ENCODE peak calls at places on chromosome 15, in four cellular contexts. One of them, this sample, is unnamed.
A peak's percentile ranks its signal among the peaks of the same experiment; 100 is the strongest.

GRCh38 chr15:74133071-74133702 is 2.8 kb downstream of the ISLR2 start:
- DNase-seq in HepG2: no peak
- DNase-seq in A549: no peak
- DNase-seq in GM12878: no peak
- DNase-seq in this sample: no peak

GRCh38 chr15:76073554-76073953 is 13.8 kb downstream of the TMEM266 start:
- DNase-seq in A549: no peak
- DNase-seq in HepG2: no peak
- DNase-seq in GM12878: no peak
- DNase-seq in this sample: no peak

GRCh38 chr15:27082526-27082925 is 111.5 kb downstream of the GABRG3 start:
- DNase-seq in HepG2: no peak
- DNase-seq in A549: no peak
- DNase-seq in GM12878: no peak
- DNase-seq in this sample: no peak

GRCh38 chr15:75223688-75224087 is 22.0 kb downstream of the C15orf39 start:
- DNase-seq in A549: no peak
- DNase-seq in HepG2: no peak
- DNase-seq in GM12878: no peak
- DNase-seq in this sample: no peak

GRCh38 chr15:42141246-42141645 is 15.2 kb downstream of the PLA2G4F start:
- DNase-seq in HepG2: no peak
- DNase-seq in GM12878: no peak
- DNase-seq in A549: no peak
- DNase-seq in this sample: no peak

GRCh38 chr15:61889706-61890105 is 170.5 kb downstream of the VPS13C start:
- DNase-seq in A549: peak; percentile 25
- DNase-seq in HepG2: no peak
- DNase-seq in GM12878: no peak
- DNase-seq in this sample: no peak

GRCh38 chr15:93235926-93236781 is 147.1 kb upstream of the RGMA start:
- DNase-seq in GM12878: no peak
- DNase-seq in A549: peak; percentile 17
- DNase-seq in HepG2: no peak
- DNase-seq in this sample: no peak

GRCh38 chr15:67281714-67282113 is 27.1 kb downstream of the IQCH start:
- DNase-seq in GM12878: no peak
- DNase-seq in A549: no peak
- DNase-seq in HepG2: no peak
- DNase-seq in this sample: no peak

GRCh38 chr15:67127334-67127664 is 61.9 kb downstream of the SMAD3 start:
- DNase-seq in GM12878: no peak
- DNase-seq in HepG2: no peak
- DNase-seq in A549: peak; percentile 87
- DNase-seq in this sample: no peak

GRCh38 chr15:89863918-89864317 is 29.9 kb downstream of the AP3S2 start:
- DNase-seq in GM12878: no peak
- DNase-seq in A549: no peak
- DNase-seq in HepG2: no peak
- DNase-seq in this sample: no peak

GRCh38 chr15:44716983-44717602 is 5.8 kb downstream of the B2M start:
- DNase-seq in A549: no peak
- DNase-seq in HepG2: no peak
- DNase-seq in GM12878: no peak
- DNase-seq in this sample: no peak

GRCh38 chr15:29685156-29686078 is 136.9 kb downstream of the TJP1 start:
- DNase-seq in HepG2: no peak
- DNase-seq in A549: no peak
- DNase-seq in GM12878: no peak
- DNase-seq in this sample: no peak

GRCh38 chr15:57624730-57625129 is 33.0 kb downstream of the MYZAP start:
- DNase-seq in GM12878: no peak
- DNase-seq in A549: no peak
- DNase-seq in HepG2: no peak
- DNase-seq in this sample: no peak

GRCh38 chr15:95590533-95591044 is 739.9 kb upstream of the NR2F2 start:
- DNase-seq in HepG2: no peak
- DNase-seq in GM12878: no peak
- DNase-seq in A549: no peak
- DNase-seq in this sample: no peak

GRCh38 chr15:38536201-38536676 is 28.4 kb downstream of the RASGRP1 start:
- DNase-seq in A549: no peak
- DNase-seq in GM12878: no peak
- DNase-seq in HepG2: no peak
- DNase-seq in this sample: no peak

GRCh38 chr15:77966540-77967290 is 110.8 kb downstream of the TBC1D2B start:
- DNase-seq in GM12878: no peak
- DNase-seq in HepG2: peak; percentile 32
- DNase-seq in A549: peak; percentile 65
- DNase-seq in this sample: peak; percentile 66

GRCh38 chr15:58551084-58551763 is 119.4 kb downstream of the LIPC start:
- DNase-seq in GM12878: peak; percentile 31
- DNase-seq in A549: no peak
- DNase-seq in HepG2: no peak
- DNase-seq in this sample: no peak

DNA sequence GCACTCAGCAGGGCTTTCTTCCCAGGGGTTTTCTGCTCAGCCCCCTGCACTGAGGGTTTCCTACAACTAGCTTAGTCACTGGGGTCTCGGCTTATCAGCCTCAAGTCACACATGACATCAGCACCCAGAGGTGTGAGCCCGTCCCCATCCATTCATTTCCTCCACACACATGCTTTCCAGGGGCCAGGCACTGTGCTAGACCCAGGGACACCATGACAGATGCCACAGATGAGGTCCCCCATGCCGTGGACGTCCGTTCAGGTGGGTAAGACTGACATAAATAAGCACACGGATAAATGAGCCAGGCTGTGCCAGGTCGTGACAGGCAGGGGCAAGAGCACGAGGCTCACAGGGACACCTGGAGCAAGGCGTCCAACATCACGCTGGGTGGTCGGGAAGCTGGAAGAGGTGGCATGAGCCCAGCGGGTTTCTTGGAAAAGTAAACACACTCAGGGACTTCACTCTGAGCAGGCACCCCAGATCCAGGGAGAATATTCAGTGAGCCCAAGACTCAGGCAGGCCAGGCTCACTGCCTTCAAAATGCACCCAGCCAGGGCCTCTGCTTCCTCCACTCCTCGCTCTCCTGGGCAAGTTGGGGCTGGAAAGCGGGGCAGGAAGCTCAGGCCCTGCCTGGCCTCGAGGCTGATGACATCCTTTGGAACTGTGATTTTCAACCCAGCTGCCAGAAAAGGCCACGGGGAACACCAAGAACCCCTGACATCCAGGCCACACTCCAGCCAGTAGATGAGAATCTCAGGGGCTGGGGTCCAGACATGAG is 139.3 kb downstream of the CHSY1 start:
- DNase-seq in GM12878: no peak
- DNase-seq in A549: no peak
- DNase-seq in HepG2: no peak
- DNase-seq in this sample: no peak
- TF ChIP-seq POLR2AphosphoS2 in GM12878: no peak
- TF ChIP-seq POLR2AphosphoS2 in A549: no peak
- TF ChIP-seq POLR2AphosphoS2 in HepG2: no peak
- TF ChIP-seq POLR2AphosphoS2 in this sample: no peak

DNA sequence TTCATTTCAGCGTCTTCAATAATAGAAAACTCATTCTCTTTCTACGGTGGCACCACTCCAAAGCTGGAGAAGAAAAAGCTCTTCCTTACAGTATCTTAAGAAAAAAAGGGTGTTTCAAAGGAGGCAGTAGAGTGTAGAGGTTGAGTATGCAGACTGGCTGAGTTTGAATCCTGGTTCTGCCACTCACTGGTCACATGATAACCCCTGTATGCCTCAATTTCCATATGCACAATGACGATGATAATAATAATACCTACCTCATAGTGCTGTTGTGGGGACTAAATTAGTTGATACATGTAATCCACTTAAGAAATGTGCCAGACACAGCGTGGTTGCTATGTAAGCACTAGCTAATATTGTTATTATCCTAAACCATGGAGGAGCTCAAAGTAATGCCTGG is 4.5 kb downstream of the ANP32A start:
- DNase-seq in GM12878: no peak
- DNase-seq in A549: no peak
- DNase-seq in HepG2: no peak
- DNase-seq in this sample: no peak
- H3K27ac ChIP-seq in GM12878: peak overlapping the region; percentile 99
- H3K27ac ChIP-seq in A549: peak overlapping the region; percentile 99
- H3K27ac ChIP-seq in HepG2: peak overlapping the region; percentile 97
- H3K27ac ChIP-seq in this sample: peak overlapping the region; percentile 99

GRCh38 chr15:83016906-83017305 is 5.5 kb upstream of the C15orf40 start:
- DNase-seq in GM12878: no peak
- DNase-seq in A549: no peak
- DNase-seq in HepG2: no peak
- DNase-seq in this sample: no peak

GRCh38 chr15:83015361-83015760 is 3.9 kb upstream of the C15orf40 start:
- DNase-seq in GM12878: no peak
- DNase-seq in HepG2: no peak
- DNase-seq in A549: no peak
- DNase-seq in this sample: no peak

GRCh38 chr15:83014205-83014653 is 2.8 kb upstream of the C15orf40 start:
- DNase-seq in HepG2: no peak
- DNase-seq in A549: no peak
- DNase-seq in GM12878: no peak
- DNase-seq in this sample: no peak

DNA sequence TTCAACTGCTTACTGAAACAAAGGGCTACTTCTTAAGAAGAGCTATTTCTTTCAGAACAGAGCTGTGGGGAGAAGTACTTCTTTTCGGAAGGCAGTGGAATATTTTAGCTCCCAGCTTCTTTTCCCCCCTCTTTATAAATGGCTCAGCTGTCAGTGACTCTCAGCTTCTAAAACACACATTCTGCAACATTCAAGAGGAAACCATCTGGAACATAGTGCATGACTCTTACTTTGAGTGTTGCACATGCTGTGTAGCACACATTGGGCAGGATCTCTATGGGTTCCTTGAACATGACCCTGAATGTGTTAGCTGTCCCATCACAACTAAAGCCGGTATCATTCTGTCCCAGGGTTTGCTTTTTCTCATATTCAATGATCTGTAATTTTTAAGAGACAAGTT is 7.0 kb upstream of the C15orf40 start:
- DNase-seq in A549: no peak
- DNase-seq in GM12878: no peak
- DNase-seq in HepG2: no peak
- DNase-seq in this sample: no peak
- TF ChIP-seq POLR2AphosphoS2 in A549: no peak
- TF ChIP-seq POLR2AphosphoS2 in GM12878: no peak
- TF ChIP-seq POLR2AphosphoS2 in HepG2: no peak
- TF ChIP-seq POLR2AphosphoS2 in this sample: no peak

GRCh38 chr15:40008061-40008460 is 30.9 kb downstream of the SRP14 start:
- DNase-seq in GM12878: no peak
- DNase-seq in A549: no peak
- DNase-seq in HepG2: no peak
- DNase-seq in this sample: no peak
- H3K27ac ChIP-seq in GM12878: no peak overlapping the region
- H3K27ac ChIP-seq in A549: no peak overlapping the region
- H3K27ac ChIP-seq in HepG2: no peak overlapping the region
- H3K27ac ChIP-seq in this sample: no peak overlapping the region

GRCh38 chr15:65603134-65603533 is 7.8 kb downstream of the INTS14 start:
- DNase-seq in HepG2: no peak
- DNase-seq in GM12878: no peak
- DNase-seq in A549: no peak
- DNase-seq in this sample: no peak
- TF ChIP-seq POLR2AphosphoS2 in HepG2: no peak
- TF ChIP-seq POLR2AphosphoS2 in GM12878: no peak
- TF ChIP-seq POLR2AphosphoS2 in A549: no peak
- TF ChIP-seq POLR2AphosphoS2 in this sample: no peak

GRCh38 chr15:51131596-51132290 is 37.0 kb upstream of the TNFAIP8L3 start:
- DNase-seq in GM12878: no peak
- DNase-seq in A549: no peak
- DNase-seq in HepG2: peak; percentile 25
- DNase-seq in this sample: no peak

GRCh38 chr15:51130344-51130743 is 35.6 kb upstream of the TNFAIP8L3 start:
- DNase-seq in GM12878: no peak
- DNase-seq in HepG2: no peak
- DNase-seq in A549: no peak
- DNase-seq in this sample: peak; percentile 9

GRCh38 chr15:51134416-51135199 is 39.9 kb upstream of the TNFAIP8L3 start:
- DNase-seq in GM12878: no peak
- DNase-seq in HepG2: no peak
- DNase-seq in A549: no peak
- DNase-seq in this sample: no peak

GRCh38 chr15:51133140-51133630 is 38.5 kb upstream of the TNFAIP8L3 start:
- DNase-seq in A549: no peak
- DNase-seq in GM12878: no peak
- DNase-seq in HepG2: no peak
- DNase-seq in this sample: no peak

GRCh38 chr15:51132384-51133139 is 37.9 kb upstream of the TNFAIP8L3 start:
- DNase-seq in A549: peak; percentile 69
- DNase-seq in HepG2: peak; percentile 28
- DNase-seq in GM12878: no peak
- DNase-seq in this sample: peak; percentile 56
- H3K27ac ChIP-seq in A549: peak overlapping the region; percentile 54
- H3K27ac ChIP-seq in HepG2: peak overlapping the region; percentile 11
- H3K27ac ChIP-seq in GM12878: no peak overlapping the region
- H3K27ac ChIP-seq in this sample: no peak overlapping the region

DNA sequence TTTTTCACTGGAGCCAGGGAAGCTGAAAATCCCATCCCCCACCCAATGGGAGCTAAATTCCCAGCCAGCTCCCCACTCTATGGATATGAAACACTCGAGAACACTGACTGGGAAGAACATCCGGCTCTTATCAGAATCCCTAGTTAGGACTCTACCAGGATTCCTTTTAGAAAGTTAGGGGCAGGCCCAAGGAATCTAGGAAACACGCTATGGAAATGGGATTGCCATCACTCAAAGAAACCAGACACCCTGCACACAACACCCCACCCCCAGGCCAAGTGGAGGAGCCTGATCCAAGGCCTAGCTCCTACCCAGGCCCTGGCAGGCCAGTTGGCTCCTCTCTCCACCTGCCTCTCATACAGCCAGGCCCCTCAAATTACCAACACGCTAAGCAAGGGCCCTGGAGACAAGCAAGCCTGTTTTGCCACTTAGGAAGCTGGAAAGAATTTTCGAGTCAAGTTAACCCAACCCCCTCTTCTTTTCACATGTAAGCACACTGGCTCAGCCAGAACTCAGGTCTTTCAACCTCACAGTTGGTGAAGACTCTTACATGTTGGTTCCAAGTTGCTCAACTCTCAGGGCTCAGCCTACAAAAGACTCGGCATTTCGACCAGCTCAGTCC is 75.5 kb downstream of the RBPMS2 start:
- DNase-seq in HepG2: no peak
- DNase-seq in A549: no peak
- DNase-seq in GM12878: no peak
- DNase-seq in this sample: no peak
- TF ChIP-seq POLR2AphosphoS2 in HepG2: no peak
- TF ChIP-seq POLR2AphosphoS2 in A549: no peak
- TF ChIP-seq POLR2AphosphoS2 in GM12878: no peak
- TF ChIP-seq POLR2AphosphoS2 in this sample: no peak

This sample was measured in K562.